ENCODE peak calls at places on chromosomes 6 and 20, in seven cellular contexts. One of them, this sample, is unnamed.

GRCh38 chr6:100363651-100364050 is 101.1 kb downstream of the SIM1 start:
- DNase-seq in activated CD4-positive, CD25-positive, alpha-beta regulatory T cell: no peak
- DNase-seq in cardiac muscle cell: no peak
- DNase-seq in GF-D8: no peak
- DNase-seq in Ammon's horn: no peak
- DNase-seq in body of pancreas: no peak
- DNase-seq in GM19239: no peak
- DNase-seq in this sample: no peak

GRCh38 chr6:167499161-167499660 is 174.3 kb downstream of the TTLL2 start:
- DNase-seq in activated CD4-positive, CD25-positive, alpha-beta regulatory T cell: no peak
- DNase-seq in cardiac muscle cell: no peak
- DNase-seq in GF-D8: no peak
- DNase-seq in Ammon's horn: no peak
- DNase-seq in body of pancreas: no peak
- DNase-seq in GM19239: no peak
- DNase-seq in this sample: peak

GRCh38 chr6:142378138-142378875 is 76.5 kb downstream of the ADGRG6 start:
- DNase-seq in activated CD4-positive, CD25-positive, alpha-beta regulatory T cell: no peak
- DNase-seq in cardiac muscle cell: peak
- DNase-seq in GF-D8: peak
- DNase-seq in Ammon's horn: peak
- DNase-seq in body of pancreas: no peak
- DNase-seq in GM19239: no peak
- DNase-seq in this sample: no peak

GRCh38 chr20:19943021-19943659 is 74.0 kb upstream of the NAA20 start:
- DNase-seq in activated CD4-positive, CD25-positive, alpha-beta regulatory T cell: no peak
- DNase-seq in cardiac muscle cell: no peak
- DNase-seq in GF-D8: peak
- DNase-seq in Ammon's horn: peak
- DNase-seq in body of pancreas: no peak
- DNase-seq in GM19239: no peak
- DNase-seq in this sample: no peak

GRCh38 chr6:82614518-82614917 is 250.9 kb downstream of the TPBG start:
- DNase-seq in activated CD4-positive, CD25-positive, alpha-beta regulatory T cell: no peak
- DNase-seq in cardiac muscle cell: no peak
- DNase-seq in GF-D8: no peak
- DNase-seq in Ammon's horn: no peak
- DNase-seq in body of pancreas: no peak
- DNase-seq in GM19239: no peak
- DNase-seq in this sample: no peak

GRCh38 chr6:114419175-114419574 is 76.4 kb upstream of the HS3ST5 start:
- DNase-seq in activated CD4-positive, CD25-positive, alpha-beta regulatory T cell: no peak
- DNase-seq in cardiac muscle cell: no peak
- DNase-seq in GF-D8: no peak
- DNase-seq in Ammon's horn: no peak
- DNase-seq in body of pancreas: no peak
- DNase-seq in GM19239: no peak
- DNase-seq in this sample: no peak

GRCh38 chr6:135299256-135299655 is 118.1 kb downstream of the MYB start:
- DNase-seq in activated CD4-positive, CD25-positive, alpha-beta regulatory T cell: no peak
- DNase-seq in cardiac muscle cell: no peak
- DNase-seq in GF-D8: no peak
- DNase-seq in Ammon's horn: peak
- DNase-seq in body of pancreas: no peak
- DNase-seq in GM19239: no peak
- DNase-seq in this sample: no peak

GRCh38 chr20:8213831-8214587 is 81.9 kb downstream of the PLCB1 start:
- DNase-seq in activated CD4-positive, CD25-positive, alpha-beta regulatory T cell: no peak
- DNase-seq in cardiac muscle cell: no peak
- DNase-seq in GF-D8: peak
- DNase-seq in Ammon's horn: no peak
- DNase-seq in body of pancreas: no peak
- DNase-seq in GM19239: no peak
- DNase-seq in this sample: no peak

GRCh38 chr20:5720696-5721095 is 29.5 kb upstream of the SHLD1 start:
- DNase-seq in activated CD4-positive, CD25-positive, alpha-beta regulatory T cell: no peak
- DNase-seq in cardiac muscle cell: no peak
- DNase-seq in GF-D8: no peak
- DNase-seq in Ammon's horn: no peak
- DNase-seq in body of pancreas: no peak
- DNase-seq in GM19239: no peak
- DNase-seq in this sample: no peak

GRCh38 chr20:53711333-53712211 is 117.9 kb upstream of the ZNF217 start:
- DNase-seq in activated CD4-positive, CD25-positive, alpha-beta regulatory T cell: no peak
- DNase-seq in cardiac muscle cell: no peak
- DNase-seq in GF-D8: no peak
- DNase-seq in Ammon's horn: no peak
- DNase-seq in body of pancreas: no peak
- DNase-seq in GM19239: no peak
- DNase-seq in this sample: peak